ENCODE peak calls at places on chromosomes 11 and 22, in four cellular contexts. One of them, this sample, is unnamed.

GRCh38 chr11:131658952-131659351 is 288.5 kb downstream of the NTM start:
- DNase-seq in GM03348: peak; percentile 15
- DNase-seq in activated T-helper 1 cell treated with anti-CD3 and anti-CD28 coated beads, Interleukin-2, amount 50 U/mL, for 16 hours: no peak
- DNase-seq in AG20443: no peak
- DNase-seq in this sample: no peak

GRCh38 chr11:61980783-61981541 is 13.5 kb upstream of the FTH1 start:
- DNase-seq in activated T-helper 1 cell treated with anti-CD3 and anti-CD28 coated beads, Interleukin-2, amount 50 U/mL, for 16 hours: no peak
- DNase-seq in GM03348: no peak
- DNase-seq in AG20443: no peak
- DNase-seq in this sample: no peak

GRCh38 chr11:2529173-2529572 is 84.4 kb downstream of the KCNQ1 start:
- DNase-seq in GM03348: no peak
- DNase-seq in AG20443: no peak
- DNase-seq in activated T-helper 1 cell treated with anti-CD3 and anti-CD28 coated beads, Interleukin-2, amount 50 U/mL, for 16 hours: no peak
- DNase-seq in this sample: peak; percentile 0

GRCh38 chr11:108912587-108912986 is 247.7 kb downstream of the DDX10 start:
- DNase-seq in AG20443: no peak
- DNase-seq in GM03348: no peak
- DNase-seq in activated T-helper 1 cell treated with anti-CD3 and anti-CD28 coated beads, Interleukin-2, amount 50 U/mL, for 16 hours: no peak
- DNase-seq in this sample: no peak

GRCh38 chr22:48075604-48076400 is 1313.4 kb downstream of the TBC1D22A start:
- DNase-seq in activated T-helper 1 cell treated with anti-CD3 and anti-CD28 coated beads, Interleukin-2, amount 50 U/mL, for 16 hours: no peak
- DNase-seq in GM03348: no peak
- DNase-seq in AG20443: no peak
- DNase-seq in this sample: no peak

GRCh38 chr11:90556026-90556425 is 333.2 kb upstream of the CHORDC1 start:
- DNase-seq in AG20443: no peak
- DNase-seq in activated T-helper 1 cell treated with anti-CD3 and anti-CD28 coated beads, Interleukin-2, amount 50 U/mL, for 16 hours: no peak
- DNase-seq in GM03348: no peak
- DNase-seq in this sample: no peak

GRCh38 chr11:129374993-129375721 is 491 bp upstream of the BARX2 start:
- DNase-seq in activated T-helper 1 cell treated with anti-CD3 and anti-CD28 coated beads, Interleukin-2, amount 50 U/mL, for 16 hours: no peak
- DNase-seq in GM03348: peak; percentile 37
- DNase-seq in AG20443: peak; percentile 21
- DNase-seq in this sample: no peak

GRCh38 chr11:68298659-68299516 is 13.5 kb upstream of the LRP5 start:
- DNase-seq in GM03348: no peak
- DNase-seq in activated T-helper 1 cell treated with anti-CD3 and anti-CD28 coated beads, Interleukin-2, amount 50 U/mL, for 16 hours: no peak
- DNase-seq in AG20443: no peak
- DNase-seq in this sample: no peak

GRCh38 chr11:111574373-111575230 is 27.6 kb upstream of the SIK2 start:
- DNase-seq in GM03348: peak; percentile 28
- DNase-seq in AG20443: no peak
- DNase-seq in activated T-helper 1 cell treated with anti-CD3 and anti-CD28 coated beads, Interleukin-2, amount 50 U/mL, for 16 hours: no peak
- DNase-seq in this sample: no peak

GRCh38 chr11:58574851-58575250 is 805 bp downstream of the LPXN start:
- DNase-seq in AG20443: peak; percentile 24
- DNase-seq in activated T-helper 1 cell treated with anti-CD3 and anti-CD28 coated beads, Interleukin-2, amount 50 U/mL, for 16 hours: no peak
- DNase-seq in GM03348: peak; percentile 32
- DNase-seq in this sample: no peak

GRCh38 chr11:118530683-118531596 is at the start of gene TMEM25:
- DNase-seq in GM03348: peak; percentile 80
- DNase-seq in activated T-helper 1 cell treated with anti-CD3 and anti-CD28 coated beads, Interleukin-2, amount 50 U/mL, for 16 hours: peak; percentile 46
- DNase-seq in AG20443: peak; percentile 82
- DNase-seq in this sample: peak; percentile 64

GRCh38 chr11:119368121-119369034 is 13.1 kb downstream of the USP2 start:
- DNase-seq in GM03348: no peak
- DNase-seq in AG20443: no peak
- DNase-seq in activated T-helper 1 cell treated with anti-CD3 and anti-CD28 coated beads, Interleukin-2, amount 50 U/mL, for 16 hours: no peak
- DNase-seq in this sample: no peak

GRCh38 chr11:30313580-30313979 is 9.3 kb upstream of the ARL14EP start:
- DNase-seq in AG20443: no peak
- DNase-seq in activated T-helper 1 cell treated with anti-CD3 and anti-CD28 coated beads, Interleukin-2, amount 50 U/mL, for 16 hours: no peak
- DNase-seq in GM03348: no peak
- DNase-seq in this sample: no peak

GRCh38 chr11:16873289-16873688 is 134.8 kb downstream of the C11orf58 start:
- DNase-seq in GM03348: no peak
- DNase-seq in AG20443: peak; percentile 46
- DNase-seq in activated T-helper 1 cell treated with anti-CD3 and anti-CD28 coated beads, Interleukin-2, amount 50 U/mL, for 16 hours: no peak
- DNase-seq in this sample: no peak

GRCh38 chr22:38554281-38554680 is 15.7 kb downstream of the DMC1 start:
- DNase-seq in AG20443: peak; percentile 79
- DNase-seq in GM03348: peak; percentile 81
- DNase-seq in activated T-helper 1 cell treated with anti-CD3 and anti-CD28 coated beads, Interleukin-2, amount 50 U/mL, for 16 hours: no peak
- DNase-seq in this sample: no peak

GRCh38 chr22:36737776-36738175 is 34.2 kb upstream of the CACNG2 start:
- DNase-seq in activated T-helper 1 cell treated with anti-CD3 and anti-CD28 coated beads, Interleukin-2, amount 50 U/mL, for 16 hours: no peak
- DNase-seq in AG20443: no peak
- DNase-seq in GM03348: no peak
- DNase-seq in this sample: no peak

GRCh38 chr11:72814831-72815618 is 814 bp downstream of the ATG16L2 start:
- DNase-seq in GM03348: peak; percentile 65
- DNase-seq in activated T-helper 1 cell treated with anti-CD3 and anti-CD28 coated beads, Interleukin-2, amount 50 U/mL, for 16 hours: no peak
- DNase-seq in AG20443: peak; percentile 56
- DNase-seq in this sample: no peak

GRCh38 chr22:34068011-34068410 is 147.7 kb upstream of the LARGE1 start:
- DNase-seq in AG20443: no peak
- DNase-seq in activated T-helper 1 cell treated with anti-CD3 and anti-CD28 coated beads, Interleukin-2, amount 50 U/mL, for 16 hours: no peak
- DNase-seq in GM03348: no peak
- DNase-seq in this sample: no peak

GRCh38 chr11:12393691-12394090 is 16.3 kb downstream of the PARVA start:
- DNase-seq in activated T-helper 1 cell treated with anti-CD3 and anti-CD28 coated beads, Interleukin-2, amount 50 U/mL, for 16 hours: no peak
- DNase-seq in AG20443: no peak
- DNase-seq in GM03348: no peak
- DNase-seq in this sample: no peak

GRCh38 chr11:10666976-10667892 is 26.3 kb downstream of the IRAG1 start:
- DNase-seq in GM03348: peak; percentile 68
- DNase-seq in AG20443: peak; percentile 69
- DNase-seq in activated T-helper 1 cell treated with anti-CD3 and anti-CD28 coated beads, Interleukin-2, amount 50 U/mL, for 16 hours: no peak
- DNase-seq in this sample: no peak

GRCh38 chr11:104918113-104918824 is 20.0 kb upstream of the CASP12 start:
- DNase-seq in activated T-helper 1 cell treated with anti-CD3 and anti-CD28 coated beads, Interleukin-2, amount 50 U/mL, for 16 hours: no peak
- DNase-seq in AG20443: peak; percentile 44
- DNase-seq in GM03348: peak; percentile 39
- DNase-seq in this sample: no peak

GRCh38 chr11:114010931-114011330 is 36.0 kb downstream of the HTR3A start:
- DNase-seq in activated T-helper 1 cell treated with anti-CD3 and anti-CD28 coated beads, Interleukin-2, amount 50 U/mL, for 16 hours: no peak
- DNase-seq in GM03348: no peak
- DNase-seq in AG20443: no peak
- DNase-seq in this sample: no peak

GRCh38 chr22:38317995-38318715 is 922 bp upstream of the CSNK1E start:
- DNase-seq in AG20443: peak; percentile 95
- DNase-seq in GM03348: peak; percentile 91
- DNase-seq in activated T-helper 1 cell treated with anti-CD3 and anti-CD28 coated beads, Interleukin-2, amount 50 U/mL, for 16 hours: no peak
- DNase-seq in this sample: no peak

GRCh38 chr11:43962383-43962969 is 20.0 kb downstream of the C11orf96 start:
- DNase-seq in GM03348: peak; percentile 43
- DNase-seq in activated T-helper 1 cell treated with anti-CD3 and anti-CD28 coated beads, Interleukin-2, amount 50 U/mL, for 16 hours: no peak
- DNase-seq in AG20443: no peak
- DNase-seq in this sample: no peak

GRCh38 chr11:59776210-59777066 is 21.3 kb downstream of the STX3 start:
- DNase-seq in GM03348: no peak
- DNase-seq in AG20443: no peak
- DNase-seq in activated T-helper 1 cell treated with anti-CD3 and anti-CD28 coated beads, Interleukin-2, amount 50 U/mL, for 16 hours: no peak
- DNase-seq in this sample: no peak

GRCh38 chr11:3905080-3905953 is 49.9 kb downstream of the STIM1 start:
- DNase-seq in activated T-helper 1 cell treated with anti-CD3 and anti-CD28 coated beads, Interleukin-2, amount 50 U/mL, for 16 hours: peak; percentile 17
- DNase-seq in AG20443: peak; percentile 86
- DNase-seq in GM03348: peak; percentile 80
- DNase-seq in this sample: peak; percentile 7

GRCh38 chr22:40594924-40595323 is 41.6 kb downstream of the MRTFA start:
- DNase-seq in GM03348: no peak
- DNase-seq in activated T-helper 1 cell treated with anti-CD3 and anti-CD28 coated beads, Interleukin-2, amount 50 U/mL, for 16 hours: no peak
- DNase-seq in AG20443: no peak
- DNase-seq in this sample: no peak

GRCh38 chr11:121248496-121248895 is 44.1 kb upstream of the SC5D start:
- DNase-seq in GM03348: no peak
- DNase-seq in AG20443: no peak
- DNase-seq in activated T-helper 1 cell treated with anti-CD3 and anti-CD28 coated beads, Interleukin-2, amount 50 U/mL, for 16 hours: no peak
- DNase-seq in this sample: no peak

This sample was measured in T-helper 2 cell.